ENCODE peak calls at places on chromosomes 7 and 10, in six cellular contexts. A is thoracic aorta, O is A549, N is Calu3, L is hepatocyte, T is nephron progenitor cell. V is an unnamed sample.

GRCh38 chr7:64407148-64407547 is 93.4 kb downstream of the ZNF736 start:
- DNase-seq in N (no peak), T (no peak), A (no peak), L (no peak), O (no peak), V (no peak)

GRCh38 chr10:74917481-74918077 is 91.2 kb downstream of the KAT6B start:
- DNase-seq in A (no peak), N (peak; percentile 9), O (peak; percentile 77), L (peak; percentile 22), T (no peak), V (no peak)

GRCh38 chr7:73429218-73429617 is 4.4 kb upstream of the FZD9 start:
- DNase-seq in N (no peak), A (no peak), L (peak; percentile 62), O (no peak), T (peak; percentile 91), V (no peak)

GRCh38 chr10:130265542-130265941 is 129.4 kb downstream of the GLRX3 start:
- DNase-seq in A (no peak), T (no peak), N (no peak), L (no peak), O (no peak), V (no peak)

GRCh38 chr10:49500420-49500819 is 38.5 kb downstream of the ERCC6 start:
- DNase-seq in O (no peak), N (no peak), L (no peak), T (no peak), A (no peak), V (no peak)

GRCh38 chr7:1251796-1252542 is 19.3 kb downstream of the UNCX start:
- DNase-seq in A (no peak), L (no peak), T (no peak), N (no peak), O (no peak), V (no peak)

GRCh38 chr10:131858118-131858515 is 42.7 kb upstream of the PPP2R2D start:
- DNase-seq in A (no peak), T (no peak), O (no peak), N (no peak), L (no peak), V (peak; percentile 11)

GRCh38 chr7:2261611-2262010 is 19.6 kb downstream of the NUDT1 start:
- DNase-seq in N (no peak), A (no peak), O (no peak), T (no peak), L (no peak), V (no peak)

GRCh38 chr10:100825946-100826660 is 80.7 kb downstream of the PAX2 start:
- DNase-seq in N (no peak), L (no peak), A (no peak), O (no peak), T (peak; percentile 47), V (no peak)

GRCh38 chr10:131656009-131656408 is 244.8 kb upstream of the PPP2R2D start:
- DNase-seq in T (no peak), L (no peak), O (no peak), N (no peak), A (no peak), V (no peak)

GRCh38 chr10:124149681-124150080 is 56.3 kb upstream of the CHST15 start:
- DNase-seq in T (no peak), N (no peak), O (no peak), L (no peak), A (no peak), V (no peak)

GRCh38 chr7:25995893-25996529 is 156.0 kb upstream of the NFE2L3 start:
- DNase-seq in N (peak; percentile 23), A (no peak), T (no peak), O (peak; percentile 12), L (peak; percentile 25), V (no peak)
- TF ChIP-seq CTCF in N (no peak), A (no peak), T (no peak), O (no peak), L (peak; percentile 43), V (no peak)

DNA sequence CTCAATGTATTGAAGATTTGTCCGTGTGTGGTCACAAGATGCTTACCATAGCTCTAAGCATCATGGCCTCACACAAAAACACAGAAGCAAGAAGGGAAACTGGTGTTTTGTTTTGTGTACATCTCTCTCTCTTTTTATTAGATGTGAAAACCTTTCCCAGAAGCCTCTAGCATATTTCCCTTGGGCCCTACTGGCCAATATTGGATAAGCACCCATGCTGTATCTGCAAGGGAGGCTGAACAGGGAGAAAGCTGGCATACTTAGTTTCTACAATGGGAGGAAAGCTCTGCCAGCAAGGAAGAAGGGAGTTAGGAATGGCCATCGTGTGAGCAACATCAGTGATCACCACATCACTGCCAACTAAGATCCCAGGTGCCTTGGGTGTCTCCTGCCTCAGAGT is 9.6 kb upstream of the NAMPT start:
- DNase-seq in O (no peak), A (no peak), T (no peak), L (no peak), N (no peak), V (no peak)
- TF ChIP-seq CTCF in O (no peak), A (no peak), T (no peak), L (no peak), N (no peak), V (peak; percentile 27)

DNA sequence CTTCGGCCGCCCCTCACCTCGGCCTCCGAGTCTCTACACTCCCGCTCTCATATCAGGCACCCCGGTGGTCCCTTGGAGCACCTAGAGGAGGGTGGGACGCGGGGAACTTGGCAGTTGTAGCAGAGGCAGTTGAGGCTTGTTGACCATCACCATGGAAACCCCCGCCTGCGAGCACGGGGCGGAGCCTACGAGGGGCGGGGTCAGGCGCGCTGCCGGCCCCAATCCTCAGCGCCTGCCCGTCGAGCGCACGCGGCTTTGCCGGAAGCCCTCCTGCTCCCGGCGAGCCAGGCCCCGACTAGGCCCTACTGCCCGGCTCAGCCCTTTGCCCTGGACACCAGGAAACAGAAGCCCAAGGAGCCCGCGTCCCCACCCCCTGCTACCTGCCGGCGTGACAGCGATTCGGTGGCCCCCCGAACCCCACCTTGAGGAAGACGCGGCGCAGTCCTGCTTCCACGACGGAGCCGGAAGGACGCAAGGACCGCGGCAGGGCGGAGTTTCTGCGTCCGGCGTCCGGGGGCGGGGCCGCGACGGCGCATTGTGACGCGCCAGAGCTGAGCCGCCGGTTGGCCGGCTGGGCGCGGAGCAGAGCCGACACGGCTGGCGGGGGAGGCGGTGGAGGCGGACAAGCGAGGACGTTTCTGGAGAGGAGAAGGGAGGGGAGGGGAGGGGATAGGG is at the start of gene HNRNPF:
- DNase-seq in A (peak; percentile 72), T (peak; percentile 94), O (peak; percentile 97), L (peak; percentile 98), N (peak; percentile 97), V (peak; percentile 91)
- TF ChIP-seq CTCF in A (no peak), T (no peak), O (no peak), L (no peak), N (no peak), V (no peak)

GRCh38 chr7:107631588-107631987 is 29.0 kb upstream of the SLC26A4 start:
- DNase-seq in T (no peak), L (no peak), A (no peak), O (no peak), N (no peak), V (no peak)
- TF ChIP-seq CTCF in T (no peak), L (no peak), A (no peak), O (no peak), N (no peak), V (no peak)

GRCh38 chr10:13102002-13102794 is 2.2 kb downstream of the OPTN start:
- DNase-seq in O (no peak), T (no peak), L (peak; percentile 31), A (no peak), N (no peak), V (no peak)

GRCh38 chr10:13103554-13103953 is 3.6 kb downstream of the OPTN start:
- DNase-seq in O (no peak), T (no peak), L (no peak), A (no peak), N (no peak), V (no peak)

GRCh38 chr10:13099144-13099665 is 758 bp upstream of the OPTN start:
- DNase-seq in N (peak; percentile 31), L (peak; percentile 84), T (peak; percentile 58), O (peak; percentile 84), A (no peak), V (no peak)

GRCh38 chr10:13100349-13101294 is 659 bp downstream of the OPTN start:
- DNase-seq in A (no peak), N (peak; percentile 26), O (peak; percentile 41), L (peak; percentile 47), T (no peak), V (no peak)

DNA sequence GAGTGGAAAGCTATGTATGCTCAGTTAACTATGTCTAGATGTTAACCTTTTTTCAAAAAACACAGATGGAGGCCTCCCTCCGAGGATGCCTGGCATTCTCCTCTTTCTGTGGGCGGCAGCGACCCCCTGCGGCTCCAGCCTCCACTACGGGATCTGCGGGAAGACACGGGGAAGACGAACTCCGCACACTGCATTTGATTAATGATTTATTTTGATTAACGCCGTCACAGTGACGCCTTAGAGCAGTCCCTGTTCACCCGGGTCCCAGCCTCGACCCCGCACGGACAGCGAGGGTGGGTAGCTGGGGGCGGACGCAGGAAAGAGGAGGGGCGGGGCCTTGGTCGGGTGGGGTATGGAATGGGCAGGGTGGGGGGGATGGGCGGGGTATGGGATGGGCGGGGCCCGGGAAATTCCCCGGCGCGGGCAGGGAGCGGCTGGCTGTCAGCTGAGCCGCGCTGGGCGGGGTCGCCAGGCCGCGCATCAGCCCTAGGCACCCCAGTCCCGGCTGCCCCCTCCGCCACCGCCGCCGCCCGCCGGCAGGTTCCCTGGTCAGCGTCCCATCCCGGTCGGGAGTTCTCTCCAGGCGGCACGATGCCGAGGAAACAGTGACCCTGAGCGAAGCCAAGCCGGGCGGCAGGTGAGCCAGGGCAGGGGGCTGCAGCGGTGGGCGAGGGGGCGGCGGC is at the start of gene OPTN:
- DNase-seq in O (peak; percentile 87), A (peak; percentile 27), T (peak; percentile 82), N (peak; percentile 86), L (peak; percentile 94), V (no peak)
- TF ChIP-seq CTCF in O (peak; percentile 72), A (peak; percentile 62), T (peak; percentile 38), N (peak; percentile 65), L (peak; percentile 96), V (peak; percentile 28)

GRCh38 chr7:27141591-27142561 is 1.6 kb downstream of the HOXA5 start:
- DNase-seq in L (no peak), O (peak; percentile 80), A (no peak), T (no peak), N (no peak), V (no peak)
- TF ChIP-seq CTCF in L (no peak), O (peak; percentile 22), A (peak; percentile 47), T (no peak), N (no peak), V (no peak)

V was measured in CD14-positive monocyte.